ENCODE peak calls at places on chromosomes 1 and 21, in six cellular contexts. V is activated T-helper 1 cell treated with anti-CD3 and anti-CD28 coated beads, Interleukin-2, amount 50 U/mL, for 16 hours; A is lower lobe of right lung; Q is activated T-cell treated with anti-CD3 and anti-CD28 coated beads, Interleukin-2, amount 50 U/mL, for 72 hours; H is T-helper 22 cell; P is sciatic nerve. C is an unnamed sample.
A peak's percentile ranks its signal among the peaks of the same experiment; 100 is the strongest.

GRCh38 chr1:67307251-67308060 is at the start of gene IL12RB2:
- DNase-seq in V (peak; percentile 32), A (no peak), Q (peak; percentile 79), H (no peak), P (no peak), C (peak; percentile 17)

GRCh38 chr1:101236546-101237228 is at the start of gene S1PR1:
- DNase-seq in V (peak; percentile 65), A (peak; percentile 85), Q (peak; percentile 73), H (peak; percentile 73), P (peak; percentile 72), C (peak; percentile 44)

GRCh38 chr1:229452956-229453801 is 19.3 kb upstream of the ACTA1 start:
- DNase-seq in V (no peak), A (no peak), Q (no peak), H (no peak), P (no peak), C (no peak)

GRCh38 chr1:12276225-12276624 is 46.4 kb downstream of the VPS13D start:
- DNase-seq in V (no peak), A (no peak), Q (no peak), H (no peak), P (no peak), C (no peak)

GRCh38 chr1:226708342-226708780 is 30.7 kb downstream of the ITPKB start:
- DNase-seq in V (no peak), A (no peak), Q (peak; percentile 49), H (no peak), P (no peak), C (no peak)

GRCh38 chr1:53470155-53470554 is 11.0 kb downstream of the DMRTB1 start:
- DNase-seq in V (no peak), A (peak; percentile 66), Q (no peak), H (no peak), P (peak; percentile 81), C (no peak)

GRCh38 chr1:28577052-28577678 is 14.9 kb upstream of the RAB42 start:
- DNase-seq in V (no peak), A (no peak), Q (no peak), H (no peak), P (no peak), C (no peak)

GRCh38 chr1:113905435-113905861 is 322 bp downstream of the DCLRE1B start:
- DNase-seq in V (no peak), A (peak; percentile 68), Q (peak; percentile 39), H (no peak), P (no peak), C (no peak)

GRCh38 chr1:37732111-37732780 is 32.7 kb downstream of the EPHA10 start:
- DNase-seq in V (no peak), A (no peak), Q (no peak), H (no peak), P (peak; percentile 21), C (no peak)

GRCh38 chr1:3067671-3068399 is 1.2 kb upstream of the PRDM16 start:
- DNase-seq in V (no peak), A (peak; percentile 49), Q (no peak), H (no peak), P (peak; percentile 56), C (no peak)

GRCh38 chr1:158506369-158506987 is 34.5 kb downstream of the OR10R2 start:
- DNase-seq in V (peak; percentile 6), A (peak; percentile 44), Q (peak; percentile 47), H (no peak), P (no peak), C (no peak)

GRCh38 chr1:17119076-17119743 is at the start of gene PADI2:
- DNase-seq in V (peak; percentile 14), A (peak; percentile 86), Q (peak; percentile 58), H (no peak), P (peak; percentile 83), C (no peak)

GRCh38 chr1:206821493-206821892 is 43.9 kb upstream of the IL20 start:
- DNase-seq in V (no peak), A (no peak), Q (no peak), H (no peak), P (no peak), C (no peak)

GRCh38 chr1:111746614-111746999 is 7.4 kb upstream of the INKA2 start:
- DNase-seq in V (no peak), A (no peak), Q (no peak), H (no peak), P (no peak), C (no peak)

GRCh38 chr1:15098366-15099125 is 55.0 kb upstream of the TMEM51 start:
- DNase-seq in V (no peak), A (no peak), Q (no peak), H (no peak), P (no peak), C (no peak)

GRCh38 chr1:206631085-206631509 is 4.2 kb upstream of the DYRK3 start:
- DNase-seq in V (no peak), A (no peak), Q (peak; percentile 29), H (no peak), P (peak; percentile 66), C (no peak)

GRCh38 chr1:227927971-227928741 is 19.6 kb downstream of the WNT9A start:
- DNase-seq in V (no peak), A (peak; percentile 34), Q (no peak), H (no peak), P (no peak), C (no peak)

GRCh38 chr1:167477962-167478361 is 40.4 kb downstream of the CD247 start:
- DNase-seq in V (no peak), A (no peak), Q (no peak), H (no peak), P (no peak), C (no peak)

GRCh38 chr1:111441573-111442192 is 7.4 kb downstream of the WDR77 start:
- DNase-seq in V (peak; percentile 38), A (no peak), Q (peak; percentile 66), H (peak; percentile 21), P (no peak), C (no peak)

GRCh38 chr1:2248127-2248826 is 20.2 kb downstream of the SKI start:
- DNase-seq in V (no peak), A (peak; percentile 76), Q (no peak), H (no peak), P (no peak), C (no peak)

GRCh38 chr21:33434770-33435360 is 31.7 kb downstream of the IFNGR2 start:
- DNase-seq in V (no peak), A (peak; percentile 24), Q (peak; percentile 37), H (no peak), P (no peak), C (no peak)

GRCh38 chr1:119713039-119713537 is 1.4 kb downstream of the PHGDH start:
- DNase-seq in V (no peak), A (no peak), Q (no peak), H (no peak), P (no peak), C (no peak)

GRCh38 chr1:39574646-39575045 is 1.9 kb downstream of the PABPC4 start:
- DNase-seq in V (no peak), A (no peak), Q (no peak), H (no peak), P (no peak), C (no peak)

GRCh38 chr1:79815115-79815514 is 808.6 kb upstream of the ADGRL4 start:
- DNase-seq in V (no peak), A (no peak), Q (no peak), H (no peak), P (no peak), C (no peak)

GRCh38 chr1:30106125-30106524 is 617.3 kb downstream of the MATN1 start:
- DNase-seq in V (no peak), A (no peak), Q (peak; percentile 9), H (no peak), P (no peak), C (no peak)

GRCh38 chr1:187961895-187962294 is 1133.1 kb downstream of the PLA2G4A start:
- DNase-seq in V (no peak), A (no peak), Q (no peak), H (no peak), P (no peak), C (no peak)

GRCh38 chr1:180777072-180777689 is 135.5 kb upstream of the KIAA1614 start:
- DNase-seq in V (no peak), A (no peak), Q (no peak), H (no peak), P (no peak), C (no peak)

GRCh38 chr1:78255378-78255777 is 209.6 kb downstream of the GIPC2 start:
- DNase-seq in V (no peak), A (no peak), Q (no peak), H (no peak), P (no peak), C (no peak)

GRCh38 chr1:225825606-225826005 is 15.7 kb downstream of the EPHX1 start:
- DNase-seq in V (no peak), A (no peak), Q (no peak), H (no peak), P (no peak), C (no peak)

GRCh38 chr1:54221867-54222484 is 22.0 kb downstream of the MRPL37 start:
- DNase-seq in V (no peak), A (no peak), Q (no peak), H (no peak), P (no peak), C (no peak)

GRCh38 chr1:44409019-44409602 is 4.1 kb downstream of the RNF220 start:
- DNase-seq in V (no peak), A (no peak), Q (no peak), H (no peak), P (no peak), C (no peak)